ENCODE peak calls at places on chromosomes 16 and 17, in four cellular contexts. Y, F, A and Q are unnamed samples.

GRCh38 chr17:58337126-58337599 is 8.6 kb upstream of the TSPOAP1 start:
- DNase-seq in Y (no peak), A (no peak), F (no peak), Q (no peak)

GRCh38 chr16:52976539-52977167 is 76.0 kb downstream of the CHD9NB start:
- DNase-seq in Y (peak), F (no peak), A (no peak), Q (no peak)

GRCh38 chr17:81492706-81493105 is 19.9 kb downstream of the ACTG1 start:
- DNase-seq in F (no peak), Y (no peak), A (no peak), Q (no peak)

GRCh38 chr17:80882926-80883685 is 108.5 kb upstream of the CHMP6 start:
- DNase-seq in Y (no peak), A (no peak), F (no peak), Q (peak)

GRCh38 chr16:68533937-68534336 is 5.2 kb upstream of the ZFP90 start:
- DNase-seq in F (no peak), Y (no peak), A (no peak), Q (no peak)

GRCh38 chr17:19502517-19502916 is 31.1 kb upstream of the SLC47A1 start:
- DNase-seq in Y (no peak), F (no peak), A (peak), Q (no peak)

GRCh38 chr17:79086609-79087427 is 12.2 kb downstream of the ENGASE start:
- DNase-seq in A (no peak), F (no peak), Y (no peak), Q (no peak)

GRCh38 chr16:59385953-59386352 is 651.8 kb upstream of the GOT2 start:
- DNase-seq in Y (peak), F (no peak), A (no peak), Q (no peak)

GRCh38 chr17:488993-489757 is 136.6 kb upstream of the RPH3AL start:
- DNase-seq in Y (peak), F (no peak), A (no peak), Q (no peak)

GRCh38 chr17:8153550-8153956 is 1.3 kb upstream of the PER1 start:
- DNase-seq in Y (peak), A (no peak), F (peak), Q (peak)

GRCh38 chr17:29590979-29591736 is 1.7 kb upstream of the GIT1 start:
- DNase-seq in Y (no peak), A (no peak), F (peak), Q (peak)

GRCh38 chr17:64940055-64940454 is 20.8 kb upstream of the LRRC37A3 start:
- DNase-seq in A (no peak), Y (no peak), F (no peak), Q (no peak)

GRCh38 chr16:23424292-23424958 is 28.6 kb downstream of the COG7 start:
- DNase-seq in A (peak), F (no peak), Y (peak), Q (no peak)

GRCh38 chr17:10370209-10370608 is 2.6 kb downstream of the MYH13 start:
- DNase-seq in A (no peak), Y (no peak), F (no peak), Q (no peak)

GRCh38 chr16:2015117-2015946 is 4.3 kb upstream of the NPW start:
- DNase-seq in F (no peak), A (no peak), Y (peak), Q (no peak)

GRCh38 chr17:76161113-76161512 is 20.1 kb upstream of the FOXJ1 start:
- DNase-seq in Y (no peak), F (no peak), A (no peak), Q (no peak)

GRCh38 chr17:49516190-49516589 is 21.1 kb downstream of the NGFR start:
- DNase-seq in F (no peak), A (peak), Y (no peak), Q (no peak)

GRCh38 chr17:19769946-19770652 is 22.0 kb upstream of the ALDH3A1 start:
- DNase-seq in Y (no peak), A (no peak), F (no peak), Q (no peak)

GRCh38 chr16:87800497-87800896 is 34.7 kb upstream of the KLHDC4 start:
- DNase-seq in A (no peak), F (no peak), Y (no peak), Q (no peak)

GRCh38 chr17:58630883-58631522 is 60.8 kb downstream of the TEX14 start:
- DNase-seq in Y (peak), F (no peak), A (no peak), Q (peak)

GRCh38 chr16:10947211-10947787 is 2.9 kb downstream of the CLEC16A start:
- DNase-seq in F (no peak), Y (no peak), A (no peak), Q (no peak)

GRCh38 chr17:31824771-31825360 is 34.2 kb downstream of the COPRS start:
- DNase-seq in Y (no peak), A (no peak), F (no peak), Q (no peak)

GRCh38 chr16:84881702-84882521 is 62.1 kb downstream of the CRISPLD2 start:
- DNase-seq in F (no peak), A (no peak), Y (peak), Q (no peak)

GRCh38 chr16:27462846-27463682 is 61.1 kb downstream of the IL21R start:
- DNase-seq in A (no peak), F (no peak), Y (no peak), Q (no peak)

GRCh38 chr17:80223142-80223815 is 3.1 kb downstream of the SLC26A11 start:
- DNase-seq in A (no peak), F (no peak), Y (no peak), Q (no peak)

GRCh38 chr17:59790936-59791335 is 83.5 kb downstream of the VMP1 start:
- DNase-seq in F (no peak), A (no peak), Y (no peak), Q (no peak)

GRCh38 chr17:59266748-59267147 is 46.4 kb downstream of the GDPD1 start:
- DNase-seq in A (no peak), Y (no peak), F (no peak), Q (no peak)

GRCh38 chr16:23595246-23595950 is 718 bp downstream of the NDUFAB1 start:
- DNase-seq in Y (no peak), A (no peak), F (no peak), Q (no peak)

GRCh38 chr16:77841275-77841640 is 52.9 kb downstream of the VAT1L start:
- DNase-seq in A (no peak), Y (no peak), F (no peak), Q (no peak)

DNA sequence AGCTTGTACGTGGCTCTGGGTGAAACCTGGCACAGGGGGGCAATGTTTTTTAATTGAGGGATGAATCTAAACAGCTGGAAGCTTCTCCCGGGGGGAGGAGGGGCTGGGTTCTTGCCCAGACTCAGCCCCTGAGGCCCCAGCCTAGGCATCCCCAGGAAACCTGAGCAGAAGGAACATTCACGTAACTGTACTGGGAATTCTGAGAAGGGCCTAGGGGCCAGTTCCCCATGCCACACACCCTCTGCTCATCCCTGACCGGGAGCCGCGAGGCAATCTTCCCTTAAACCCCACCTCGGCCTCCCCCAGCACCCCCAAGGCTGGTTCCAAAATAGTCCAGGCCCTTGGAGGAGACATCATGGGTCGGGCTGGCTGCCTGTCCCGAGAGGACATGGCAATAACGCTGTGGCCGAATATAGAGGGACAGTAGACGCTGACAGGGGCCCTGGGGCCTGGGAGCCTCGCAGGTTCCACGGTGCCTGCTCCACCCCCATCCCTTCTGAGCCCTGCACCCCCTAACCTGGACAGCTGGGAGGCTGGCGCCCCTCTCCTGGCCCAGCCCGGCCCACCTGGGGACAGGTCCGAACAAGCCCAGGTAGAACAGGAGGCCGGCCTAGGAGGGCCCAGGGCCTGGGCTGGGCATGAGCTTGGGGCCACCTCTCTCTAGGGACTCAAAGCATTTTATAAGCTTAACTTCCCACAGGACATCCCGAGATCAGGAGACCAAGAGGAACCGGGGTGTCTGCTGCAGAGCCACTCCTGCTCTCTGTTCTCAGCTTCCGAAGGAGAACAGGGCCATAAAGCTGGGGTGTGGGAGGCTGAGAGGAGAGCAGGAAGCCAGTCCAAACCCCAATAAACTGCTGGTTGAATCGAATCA is 83.2 kb upstream of the TOB1 start:
- DNase-seq in F (no peak), A (no peak), Y (peak), Q (peak)
- H3K27ac ChIP-seq in F (peak), A (peak), Y (peak), Q (peak)

GRCh38 chr17:39224778-39225307 is 902 bp downstream of the STAC2 start:
- DNase-seq in F (no peak), Y (no peak), A (no peak), Q (no peak)
- H3K4me3 ChIP-seq in F (peak), Y (no peak), A (peak), Q (peak)

DNA sequence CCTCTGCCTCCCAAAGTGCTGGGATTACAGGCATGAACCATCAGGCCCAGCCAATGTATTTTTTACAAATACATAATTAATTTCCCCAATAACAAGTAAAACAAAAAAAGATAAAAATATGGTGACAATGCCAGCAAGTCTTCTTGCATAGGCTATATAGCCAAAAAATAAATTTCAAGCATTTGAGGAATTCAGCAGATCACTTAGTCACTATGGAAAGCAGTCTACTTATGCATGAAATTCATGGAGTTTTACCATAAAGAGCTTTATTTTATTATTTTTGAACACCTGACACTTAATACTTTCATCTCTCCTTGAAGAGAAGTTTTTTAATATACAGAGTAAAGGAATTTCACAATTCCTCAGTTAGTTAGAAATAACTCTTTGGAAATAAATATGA is 56.4 kb downstream of the BRIP1 start:
- DNase-seq in Y (no peak), F (no peak), A (no peak), Q (no peak)
- H3K27ac ChIP-seq in Y (no peak), F (no peak), A (no peak), Q (no peak)

DNA sequence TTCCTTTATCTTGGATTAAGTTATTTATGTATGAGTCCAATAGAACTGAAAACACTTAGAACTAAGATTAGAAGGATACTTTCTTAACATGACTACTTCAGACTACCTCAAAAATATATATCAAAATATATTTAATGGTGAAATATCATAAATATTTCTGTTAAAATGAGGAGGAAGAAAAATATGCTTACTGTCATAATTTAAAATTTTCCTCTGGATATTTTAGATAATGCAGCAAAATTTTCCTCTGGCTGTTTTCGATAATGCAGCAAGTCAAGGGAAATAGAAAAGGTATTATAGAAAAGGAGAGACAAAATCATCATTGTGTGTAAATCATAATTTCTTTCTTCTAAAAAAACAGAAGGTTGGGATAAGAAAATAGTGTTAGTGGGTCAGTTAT is 263.3 kb downstream of the HS3ST3A1 start:
- DNase-seq in Y (no peak), A (no peak), F (no peak), Q (no peak)
- H3K4me3 ChIP-seq in Y (no peak), A (no peak), F (peak), Q (no peak)

GRCh38 chr16:75308011-75308410 is 56.6 kb upstream of the BCAR1 start:
- DNase-seq in F (no peak), A (no peak), Y (no peak), Q (no peak)
- H3K27ac ChIP-seq in F (no peak), A (no peak), Y (no peak), Q (no peak)

GRCh38 chr17:17494499-17495447 is 1.4 kb downstream of the RASD1 start:
- DNase-seq in F (peak), A (peak), Y (no peak), Q (peak)

GRCh38 chr17:17495448-17496188 is 577 bp downstream of the RASD1 start:
- DNase-seq in A (peak), F (no peak), Y (no peak), Q (no peak)

GRCh38 chr17:17493249-17493985 is 2.8 kb downstream of the RASD1 start:
- DNase-seq in Y (no peak), F (peak), A (peak), Q (peak)

GRCh38 chr17:17492562-17492961 is 3.6 kb downstream of the RASD1 start:
- DNase-seq in F (peak), A (no peak), Y (no peak), Q (no peak)

GRCh38 chr17:17493986-17494466 is 2.2 kb downstream of the RASD1 start:
- DNase-seq in F (peak), A (peak), Y (no peak), Q (no peak)
- H3K4me3 ChIP-seq in F (peak), A (peak), Y (no peak), Q (peak)

DNA sequence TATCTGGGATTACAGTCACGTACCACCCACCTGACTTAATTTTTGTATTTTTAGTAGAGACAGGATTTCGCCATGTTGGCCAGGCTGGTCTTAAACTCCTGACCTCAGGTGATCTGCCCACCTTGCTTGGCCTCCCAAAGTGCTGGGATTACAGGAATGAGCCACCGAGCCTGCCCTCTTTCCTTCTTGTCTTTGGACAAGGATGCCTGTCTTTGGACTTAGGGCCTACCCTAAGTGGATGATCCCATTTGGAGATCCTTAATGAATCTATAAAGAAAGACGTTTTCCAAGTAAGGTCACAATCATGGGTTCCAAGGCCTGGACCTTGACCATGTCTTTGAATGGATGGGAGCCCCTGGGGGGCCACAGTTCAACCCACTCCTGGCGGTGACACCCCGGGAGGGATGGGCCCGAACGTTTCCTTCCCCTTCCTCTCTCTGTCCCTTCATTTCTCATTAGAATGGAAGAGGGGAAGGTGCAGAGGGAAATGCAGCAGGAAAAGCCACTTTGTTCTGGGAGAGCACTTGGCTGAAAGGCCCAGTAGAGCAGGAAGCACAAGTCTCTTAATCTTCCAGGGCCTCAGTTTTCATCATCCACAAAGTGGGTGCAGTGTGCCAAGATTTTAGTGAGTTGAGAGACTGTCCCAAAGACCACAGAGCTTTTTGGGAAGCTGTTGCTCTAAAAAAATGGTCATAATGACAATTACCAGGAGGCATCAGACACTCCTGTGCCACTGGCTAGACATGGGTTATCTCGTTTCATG is 353.3 kb downstream of the SEC14L1 start:
- DNase-seq in F (no peak), Y (no peak), A (no peak), Q (no peak)
- H3K27ac ChIP-seq in F (no peak), Y (no peak), A (no peak), Q (no peak)